ENCODE peak calls at places on chromosomes 1 and 21, in eight cellular contexts. C, Z, A, J, O, Y, V and U are unnamed samples.

GRCh38 chr1:182257369-182258063 is 134.1 kb downstream of the GLUL start:
- DNase-seq in C (no peak), A (no peak), V (no peak), O (peak; percentile 31), Z (no peak), J (peak; percentile 59), Y (no peak), U (no peak)

GRCh38 chr1:68378296-68379084 is 71.3 kb downstream of the RPE65 start:
- DNase-seq in Z (no peak), C (no peak), O (no peak), A (peak; percentile 12), J (no peak), V (no peak), Y (no peak), U (peak; percentile 69)

GRCh38 chr1:107991371-107992066 is 26.5 kb upstream of the VAV3 start:
- DNase-seq in A (peak; percentile 19), J (no peak), O (no peak), V (peak; percentile 87), Y (no peak), C (no peak), Z (no peak), U (peak; percentile 87)

GRCh38 chr1:51555866-51556619 is 37.0 kb upstream of the EPS15 start:
- DNase-seq in C (no peak), Z (no peak), V (no peak), O (no peak), Y (no peak), J (no peak), A (peak; percentile 39), U (no peak)

GRCh38 chr1:211752951-211753486 is 77.5 kb downstream of the LPGAT1 start:
- DNase-seq in Y (no peak), Z (no peak), A (no peak), J (no peak), C (no peak), O (no peak), V (no peak), U (no peak)

GRCh38 chr1:63532727-63533126 is 9.4 kb downstream of the EFCAB7 start:
- DNase-seq in V (no peak), C (no peak), J (no peak), A (no peak), O (no peak), Z (no peak), Y (no peak), U (no peak)

GRCh38 chr1:110341146-110341871 is 2.1 kb downstream of the RBM15 start:
- DNase-seq in V (no peak), A (no peak), C (no peak), O (no peak), Y (no peak), J (no peak), Z (no peak), U (peak; percentile 83)

GRCh38 chr1:58155418-58156123 is 391.0 kb downstream of the OMA1 start:
- DNase-seq in V (no peak), C (no peak), Z (no peak), O (peak; percentile 68), A (no peak), J (peak; percentile 64), Y (peak; percentile 57), U (peak; percentile 32)

GRCh38 chr1:29716306-29716705 is 480.0 kb downstream of the PTPRU start:
- DNase-seq in V (no peak), A (no peak), O (no peak), J (no peak), C (no peak), Z (no peak), Y (no peak), U (no peak)

GRCh38 chr1:170932236-170932635 is 3.1 kb upstream of the MROH9 start:
- DNase-seq in A (no peak), Y (no peak), Z (no peak), J (no peak), O (no peak), C (no peak), V (no peak), U (no peak)

GRCh38 chr1:152110365-152110859 is 4.8 kb downstream of the TCHH start:
- DNase-seq in Y (peak; percentile 57), A (peak; percentile 48), V (no peak), O (no peak), J (peak; percentile 28), C (no peak), Z (no peak), U (peak; percentile 46)

GRCh38 chr1:93710949-93711591 is 29.4 kb upstream of the BCAR3 start:
- DNase-seq in J (no peak), Z (no peak), V (no peak), A (no peak), Y (no peak), C (no peak), O (no peak), U (no peak)

GRCh38 chr1:44605904-44606615 is 68.2 kb downstream of the TMEM53 start:
- DNase-seq in A (no peak), J (no peak), C (no peak), Y (no peak), Z (no peak), O (no peak), V (no peak), U (peak; percentile 66)

GRCh38 chr1:87182611-87183010 is 146.1 kb upstream of the LMO4 start:
- DNase-seq in C (no peak), V (no peak), J (no peak), Y (no peak), O (no peak), A (no peak), Z (no peak), U (no peak)

GRCh38 chr1:211200311-211200710 is 58.9 kb upstream of the RCOR3 start:
- DNase-seq in A (no peak), Y (no peak), V (no peak), J (no peak), O (no peak), C (no peak), Z (no peak), U (no peak)

GRCh38 chr1:39230261-39231190 is 26.0 kb downstream of the MACF1 start:
- DNase-seq in Z (no peak), C (no peak), J (no peak), Y (no peak), O (peak; percentile 27), A (no peak), V (no peak), U (no peak)

GRCh38 chr1:154295408-154296235 is 23.2 kb downstream of the HAX1 start:
- DNase-seq in C (no peak), Z (no peak), Y (no peak), V (no peak), O (no peak), J (no peak), A (no peak), U (no peak)

GRCh38 chr1:37606481-37607263 is 10.9 kb upstream of the GNL2 start:
- DNase-seq in Z (no peak), J (no peak), O (no peak), C (no peak), A (peak; percentile 73), V (peak; percentile 80), Y (no peak), U (peak; percentile 42)

GRCh38 chr1:82161651-82162238 is 361.0 kb downstream of the ADGRL2 start:
- DNase-seq in O (no peak), Z (no peak), V (no peak), Y (no peak), C (no peak), A (peak; percentile 29), J (no peak), U (peak; percentile 50)

GRCh38 chr1:25223471-25223870 is 8.8 kb downstream of the SYF2 start:
- DNase-seq in V (no peak), O (no peak), A (peak; percentile 30), Y (no peak), C (no peak), Z (no peak), J (no peak), U (no peak)

GRCh38 chr1:19124273-19124672 is 85.8 kb downstream of the UBR4 start:
- DNase-seq in Y (no peak), Z (no peak), A (no peak), V (no peak), J (no peak), C (no peak), O (no peak), U (no peak)

GRCh38 chr1:84319662-84320061 is 18.2 kb downstream of the SAMD13 start:
- DNase-seq in Z (no peak), O (no peak), C (no peak), Y (no peak), A (no peak), J (no peak), V (no peak), U (no peak)
- TF ChIP-seq CTCF in Z (no peak), O (no peak), C (no peak), Y (no peak), A (no peak), J (no peak), V (no peak), U (no peak)

DNA sequence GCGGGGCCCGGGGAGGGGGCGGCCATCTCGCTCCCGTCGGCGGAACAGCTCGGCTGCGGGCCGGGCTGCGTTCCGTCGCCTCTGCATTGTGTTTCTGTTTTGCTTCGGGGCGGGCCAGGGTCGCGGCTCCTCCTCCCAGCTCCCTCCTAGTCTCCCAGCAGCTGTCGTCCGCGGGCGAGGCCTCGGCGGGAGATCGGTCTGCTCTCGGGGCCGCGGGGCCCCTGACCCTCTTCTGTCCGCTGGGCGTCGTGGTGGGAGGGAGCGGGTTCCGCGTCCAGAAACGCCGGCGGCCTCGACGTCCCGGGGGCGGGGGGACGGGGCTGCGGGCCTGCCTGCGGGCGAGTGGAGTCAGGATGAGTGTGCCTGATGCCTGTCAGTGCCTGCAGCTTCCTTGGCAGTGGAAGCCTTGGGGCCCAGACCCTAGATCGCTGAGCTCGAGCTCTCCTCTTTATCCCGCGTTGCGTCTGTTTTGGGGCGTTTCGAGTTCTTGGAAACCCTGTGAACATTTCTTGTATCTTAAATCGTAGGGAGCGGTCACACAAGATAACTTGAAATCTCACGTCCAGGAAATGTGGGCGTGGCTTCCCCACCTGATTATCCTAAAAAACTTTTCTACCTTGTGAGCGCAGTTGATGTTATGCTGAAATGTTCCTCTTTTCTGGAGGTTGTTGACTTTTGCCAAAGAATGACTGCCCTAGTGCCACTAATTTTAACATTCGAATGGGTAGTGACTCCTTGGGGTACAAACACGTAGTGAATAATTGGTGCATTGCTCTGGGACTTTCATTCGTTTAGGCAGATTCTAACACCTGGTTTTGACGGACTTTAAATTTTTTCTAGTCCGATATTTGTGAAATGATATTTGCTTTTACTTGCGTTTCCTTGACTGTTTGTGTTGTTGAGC is 676 bp downstream of the MORC3 start:
- DNase-seq in A (peak; percentile 58), Z (peak; percentile 70), V (peak; percentile 95), O (peak; percentile 74), Y (peak; percentile 84), J (peak; percentile 79), C (no peak), U (peak; percentile 73)
- TF ChIP-seq CTCF in A (peak; percentile 11), Z (no peak), V (no peak), O (no peak), Y (no peak), J (peak; percentile 19), C (no peak), U (no peak)

DNA sequence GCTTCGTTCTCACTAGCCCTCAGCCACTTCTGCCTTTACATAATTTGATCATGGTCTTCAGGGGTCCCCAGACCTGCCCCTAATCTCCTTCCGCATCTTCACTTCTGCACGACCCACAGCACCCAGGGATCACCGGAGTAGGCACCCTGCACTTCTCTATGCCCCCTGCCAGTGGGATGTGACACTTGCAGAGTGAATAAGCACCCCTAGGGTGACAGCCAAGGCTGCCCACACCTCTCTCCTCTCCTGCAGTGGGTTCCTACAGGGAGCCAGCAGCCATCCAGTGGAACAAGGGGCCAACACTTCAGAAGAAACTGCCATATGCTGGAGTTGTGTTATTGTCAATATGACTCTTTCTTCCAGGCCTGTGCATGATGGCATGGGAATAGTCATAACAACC is 58.0 kb upstream of the CTPS1 start:
- DNase-seq in V (no peak), J (no peak), A (no peak), Z (no peak), O (no peak), C (no peak), Y (no peak), U (no peak)
- TF ChIP-seq CTCF in V (no peak), J (no peak), A (no peak), Z (no peak), O (no peak), C (no peak), Y (no peak), U (no peak)

GRCh38 chr1:166730299-166730888 is 108.9 kb upstream of the POGK start:
- DNase-seq in A (no peak), V (no peak), O (no peak), Y (no peak), Z (no peak), C (no peak), J (no peak), U (no peak)
- TF ChIP-seq CTCF in A (no peak), V (no peak), O (no peak), Y (no peak), Z (no peak), C (peak; percentile 21), J (no peak), U (no peak)